ENCODE peak calls at places on chromosomes 7 and 10, in seven cellular contexts. Y is gastrocnemius medialis, N is AG09319, M is GM10248, B is H9, X is GM13976, V is AG04450. G is an unnamed sample.

GRCh38 chr10:50582766-50583762 is 40.7 kb downstream of the SGMS1 start:
- DNase-seq in V (no peak), M (no peak), X (no peak), B (no peak), N (no peak), Y (no peak), G (no peak)

GRCh38 chr7:43454936-43455518 is 127.9 kb upstream of the STK17A start:
- DNase-seq in M (peak), X (peak), Y (no peak), N (no peak), V (no peak), B (no peak), G (no peak)

GRCh38 chr7:105880571-105881330 is 4.4 kb upstream of the ATXN7L1 start:
- DNase-seq in Y (no peak), B (no peak), V (no peak), M (no peak), X (no peak), N (no peak), G (no peak)

GRCh38 chr10:125448596-125448995 is 234.4 kb downstream of the TEX36 start:
- DNase-seq in B (peak), Y (no peak), M (no peak), X (no peak), V (no peak), N (no peak), G (no peak)

GRCh38 chr7:24877790-24878311 is 102.1 kb downstream of the OSBPL3 start:
- DNase-seq in M (peak), X (no peak), Y (no peak), N (no peak), B (no peak), V (no peak), G (peak)

GRCh38 chr7:23759556-23760391 is 49.8 kb downstream of the STK31 start:
- DNase-seq in M (no peak), X (no peak), N (no peak), B (no peak), V (no peak), Y (no peak), G (no peak)

GRCh38 chr7:8365499-8366110 is 67.8 kb upstream of the NXPH1 start:
- DNase-seq in Y (no peak), V (no peak), M (no peak), N (no peak), B (no peak), X (no peak), G (no peak)

GRCh38 chr10:87844837-87845623 is 18.3 kb downstream of the KLLN start:
- DNase-seq in Y (no peak), X (no peak), B (no peak), V (no peak), N (no peak), M (no peak), G (no peak)

GRCh38 chr10:104766341-104766740 is 125.3 kb downstream of the SORCS3 start:
- DNase-seq in B (no peak), V (no peak), X (no peak), M (no peak), Y (no peak), N (no peak), G (no peak)

GRCh38 chr7:408651-409343 is 110.8 kb downstream of the PDGFA start:
- DNase-seq in M (no peak), V (no peak), X (no peak), Y (no peak), N (no peak), B (peak), G (no peak)

GRCh38 chr7:132145466-132145865 is 430.8 kb downstream of the PLXNA4 start:
- DNase-seq in Y (peak), V (no peak), B (no peak), N (no peak), M (no peak), X (no peak), G (no peak)

GRCh38 chr10:33287112-33287511 is 47.4 kb downstream of the NRP1 start:
- DNase-seq in X (no peak), B (no peak), V (no peak), M (no peak), N (no peak), Y (no peak), G (no peak)

GRCh38 chr10:43315535-43316245 is 48.8 kb upstream of the RASGEF1A start:
- DNase-seq in M (no peak), X (peak), Y (no peak), B (no peak), N (no peak), V (no peak), G (no peak)

GRCh38 chr7:137789215-137789899 is 57.4 kb downstream of the DGKI start:
- DNase-seq in Y (no peak), M (no peak), V (no peak), B (no peak), N (no peak), X (no peak), G (no peak)

GRCh38 chr7:72416846-72417245 is 4.7 kb upstream of the CALN1 start:
- DNase-seq in V (no peak), X (no peak), N (no peak), Y (no peak), M (no peak), B (no peak), G (no peak)

GRCh38 chr7:73865738-73866445 is 4.9 kb downstream of the TMEM270 start:
- DNase-seq in V (no peak), B (peak), Y (no peak), N (no peak), M (peak), X (peak), G (no peak)

GRCh38 chr10:16700331-16700730 is 116.9 kb downstream of the RSU1 start:
- DNase-seq in V (no peak), B (no peak), N (no peak), M (no peak), Y (no peak), X (no peak), G (no peak)

GRCh38 chr7:27116521-27116946 is 14.0 kb downstream of the HOXA4 start:
- DNase-seq in Y (no peak), N (no peak), M (no peak), B (no peak), V (no peak), X (no peak), G (no peak)

GRCh38 chr7:21617916-21618390 is 75.1 kb downstream of the DNAH11 start:
- DNase-seq in V (no peak), Y (peak), B (no peak), X (no peak), N (peak), M (no peak), G (no peak)

GRCh38 chr10:126115021-126115610 is 218.8 kb downstream of the FANK1 start:
- DNase-seq in N (no peak), V (no peak), B (no peak), M (no peak), X (no peak), Y (no peak), G (no peak)

GRCh38 chr10:104824378-104825006 is 183.4 kb downstream of the SORCS3 start:
- DNase-seq in B (peak), N (no peak), M (peak), X (peak), V (no peak), Y (no peak), G (no peak)

GRCh38 chr7:70006411-70006920 is 408.2 kb downstream of the AUTS2 start:
- DNase-seq in X (peak), Y (no peak), B (no peak), M (no peak), V (no peak), N (no peak), G (no peak)

GRCh38 chr7:51187941-51188340 is 128.7 kb downstream of the COBL start:
- DNase-seq in M (no peak), X (no peak), B (peak), N (no peak), Y (peak), V (no peak), G (no peak)

GRCh38 chr7:105202561-105203130 is 186.1 kb downstream of the SRPK2 start:
- DNase-seq in M (no peak), V (no peak), B (no peak), Y (no peak), X (no peak), N (no peak), G (no peak)

GRCh38 chr10:132371641-132372081 is 25.3 kb upstream of the PWWP2B start:
- DNase-seq in Y (no peak), M (no peak), V (no peak), N (no peak), B (no peak), X (no peak), G (no peak)

GRCh38 chr7:155009570-155010157 is 6.7 kb upstream of the PAXIP1 start:
- DNase-seq in X (no peak), Y (no peak), B (peak), N (no peak), V (no peak), M (no peak), G (no peak)

GRCh38 chr10:90319188-90319914 is 538.5 kb downstream of the HTR7 start:
- DNase-seq in Y (no peak), X (peak), B (peak), M (peak), V (peak), N (no peak), G (no peak)

GRCh38 chr10:79608505-79609375 is 2.0 kb upstream of the SFTPA1 start:
- DNase-seq in N (no peak), X (peak), M (peak), Y (no peak), V (no peak), B (peak), G (no peak)
- TF ChIP-seq CTCF in N (peak), X (peak), M (peak), Y (peak), V (peak), B (peak), G (peak)

GRCh38 chr7:158074896-158075632 is 512.6 kb downstream of the PTPRN2 start:
- DNase-seq in X (no peak), N (no peak), Y (no peak), B (no peak), V (no peak), M (no peak), G (no peak)
- TF ChIP-seq CTCF in X (no peak), N (no peak), Y (no peak), B (peak), V (no peak), M (no peak), G (no peak)

DNA sequence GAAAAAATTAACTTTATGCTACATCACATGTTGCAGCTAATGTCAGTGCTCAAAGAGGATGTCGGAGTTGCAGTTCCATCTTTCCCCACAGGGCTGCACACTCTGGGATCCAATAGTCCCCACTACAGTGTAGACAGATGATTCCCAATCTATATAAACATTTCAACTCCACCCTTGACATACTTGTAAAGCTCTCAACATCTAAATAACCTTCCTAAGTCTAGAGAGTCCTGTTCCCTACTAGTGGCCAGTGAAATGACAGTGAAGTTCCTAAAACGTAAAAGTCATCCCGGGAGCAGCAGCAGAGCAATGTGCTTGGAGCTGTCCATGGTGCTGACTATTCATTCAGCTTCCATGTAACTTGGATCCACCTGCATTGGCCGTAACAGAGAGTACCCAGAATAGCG is 145.1 kb downstream of the GRM8 start:
- DNase-seq in V (peak), B (peak), M (peak), N (no peak), X (peak), Y (no peak), G (no peak)
- TF ChIP-seq CTCF in V (peak), B (peak), M (no peak), N (no peak), X (peak), Y (no peak), G (peak)

GRCh38 chr7:11346312-11346711 is 372.6 kb downstream of the PHF14 start:
- DNase-seq in M (no peak), B (no peak), Y (no peak), N (no peak), V (no peak), X (no peak), G (no peak)

GRCh38 chr7:11345621-11346020 is 371.9 kb downstream of the PHF14 start:
- DNase-seq in V (no peak), N (no peak), X (no peak), M (no peak), Y (no peak), B (no peak), G (no peak)

GRCh38 chr7:11343818-11344413 is 370.2 kb downstream of the PHF14 start:
- DNase-seq in N (no peak), M (peak), V (peak), Y (no peak), X (no peak), B (no peak), G (no peak)

GRCh38 chr7:11343136-11343535 is 369.5 kb downstream of the PHF14 start:
- DNase-seq in N (no peak), B (no peak), M (no peak), Y (no peak), V (no peak), X (no peak), G (no peak)

GRCh38 chr7:11341285-11341944 is 367.7 kb downstream of the PHF14 start:
- DNase-seq in V (no peak), B (no peak), X (no peak), M (no peak), Y (no peak), N (no peak), G (no peak)
- TF ChIP-seq CTCF in V (no peak), B (peak), X (peak), M (peak), Y (no peak), N (peak), G (peak)

GRCh38 chr10:18312385-18313145 is 172.3 kb downstream of the CACNB2 start:
- DNase-seq in Y (no peak), V (no peak), M (peak), B (no peak), N (no peak), X (peak), G (no peak)
- TF ChIP-seq CTCF in Y (no peak), V (peak), M (peak), B (peak), N (peak), X (no peak), G (peak)